ENCODE peak calls at places on chromosome 11, in four cellular contexts. M is H1, P is AG04450, K is cardiac muscle cell. A is an unnamed sample. For H3K9me3, the result is how much of the 10 kb centered on the place peaks cover.

GRCh38 chr11:13051257-13051656 is 42.1 kb downstream of the RASSF10 start:
- DNase-seq in M (no peak), P (no peak), K (no peak), A (no peak)

GRCh38 chr11:44030276-44030932 is 17.4 kb upstream of the ACCSL start:
- DNase-seq in M (no peak), P (no peak), K (peak), A (no peak)

GRCh38 chr11:28303477-28304191 is 195.4 kb downstream of the METTL15 start:
- DNase-seq in M (no peak), P (no peak), K (no peak), A (no peak)

GRCh38 chr11:104678408-104678807 is 219.9 kb downstream of the CASP12 start:
- DNase-seq in M (no peak), P (no peak), K (no peak), A (no peak)

GRCh38 chr11:1085440-1086170 is 10.9 kb downstream of the MUC2 start:
- DNase-seq in M (no peak), P (no peak), K (no peak), A (no peak)

GRCh38 chr11:65616575-65617001 is 1.0 kb downstream of the PCNX3 start:
- DNase-seq in M (no peak), P (no peak), K (no peak), A (no peak)

GRCh38 chr11:69365567-69365966 is 71.6 kb downstream of the MYEOV start:
- DNase-seq in M (no peak), P (no peak), K (no peak), A (no peak)

GRCh38 chr11:96306933-96307747 is 35.9 kb downstream of the MAML2 start:
- DNase-seq in M (no peak), P (peak), K (peak), A (peak)

GRCh38 chr11:46003647-46004046 is 81.2 kb downstream of the LARGE2 start:
- DNase-seq in M (no peak), P (no peak), K (no peak), A (no peak)

GRCh38 chr11:116144387-116144958 is 628.3 kb downstream of the BUD13 start:
- DNase-seq in M (no peak), P (no peak), K (no peak), A (no peak)

GRCh38 chr11:11379661-11380060 is 26.6 kb upstream of the CSNK2A3 start:
- DNase-seq in M (no peak), P (no peak), K (no peak), A (no peak)

GRCh38 chr11:75439495-75440120 is 6.6 kb upstream of the KLHL35 start:
- DNase-seq in M (no peak), P (no peak), K (no peak), A (no peak)

DNA sequence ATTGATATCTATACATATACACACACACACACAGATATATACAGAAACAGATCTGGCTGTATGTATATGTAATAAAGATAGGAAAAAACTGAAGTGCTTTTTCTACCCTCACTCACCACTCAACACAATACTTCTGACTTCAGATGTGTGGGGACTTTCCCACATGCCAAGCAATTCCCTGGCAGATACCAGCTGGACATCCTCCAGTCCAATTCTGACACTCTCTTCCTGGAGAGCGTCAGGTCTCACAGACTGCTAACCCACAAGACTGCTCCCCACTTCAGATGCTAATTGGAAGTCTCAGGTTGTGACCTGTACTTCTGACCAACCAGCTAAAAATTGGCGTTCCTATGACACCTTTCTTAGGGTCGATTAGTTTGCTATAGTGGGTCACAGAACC is 140.6 kb downstream of the ATG16L2 start:
- DNase-seq in M (no peak), P (no peak), K (peak), A (no peak)
- H3K27ac ChIP-seq in M (no peak), P (no peak), K (peak), A (no peak)

GRCh38 chr11:20077973-20078372 is 82.3 kb downstream of the DBX1 start:
- DNase-seq in M (no peak), P (no peak), K (no peak), A (no peak)

GRCh38 chr11:20080032-20080685 is 80.1 kb downstream of the DBX1 start:
- DNase-seq in M (no peak), P (no peak), K (no peak), A (no peak)

GRCh38 chr11:20075627-20076026 is 84.6 kb downstream of the DBX1 start:
- DNase-seq in M (no peak), P (no peak), K (no peak), A (no peak)

GRCh38 chr11:20081336-20081735 is 78.9 kb downstream of the DBX1 start:
- DNase-seq in M (no peak), P (no peak), K (no peak), A (no peak)

GRCh38 chr11:20078846-20079245 is 81.4 kb downstream of the DBX1 start:
- DNase-seq in M (no peak), P (no peak), K (no peak), A (no peak)
- H3K9me3 ChIP-seq in M (under half), P (under half), K (under half), A (under half)

GRCh38 chr11:47361419-47361818 is 8.9 kb upstream of the MYBPC3 start:
- DNase-seq in M (no peak), P (no peak), K (no peak), A (no peak)
- TF ChIP-seq CTCF in M (no peak), P (no peak), K (no peak), A (no peak)

DNA sequence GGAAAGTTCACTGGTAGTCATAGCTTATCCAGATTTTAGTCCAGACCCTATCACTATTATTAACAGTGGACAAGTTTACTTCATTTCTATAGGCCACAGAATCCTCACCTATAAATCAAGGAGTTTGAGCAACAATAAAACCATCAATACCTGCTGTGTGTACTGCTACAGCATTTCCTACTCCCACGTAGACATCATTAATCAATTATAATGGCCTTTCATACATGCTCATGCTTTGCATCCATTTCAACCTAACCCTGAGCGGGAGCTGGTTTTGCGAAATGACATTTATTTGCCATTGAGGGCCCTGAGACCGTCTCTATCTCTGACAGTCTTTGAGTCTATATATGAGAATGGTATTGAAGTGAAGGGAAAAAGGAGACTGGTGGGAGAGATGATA is 312.3 kb downstream of the FAT3 start:
- DNase-seq in M (no peak), P (no peak), K (no peak), A (no peak)
- H3K27ac ChIP-seq in M (no peak), P (no peak), K (no peak), A (no peak)

GRCh38 chr11:113876074-113876797 is 864 bp upstream of the USP28 start:
- DNase-seq in M (no peak), P (no peak), K (no peak), A (no peak)

GRCh38 chr11:113875414-113876073 is at the start of gene USP28:
- DNase-seq in M (peak), P (peak), K (peak), A (peak)

GRCh38 chr11:113874920-113875413 is 405 bp downstream of the USP28 start:
- DNase-seq in M (no peak), P (no peak), K (peak), A (no peak)

GRCh38 chr11:113876798-113877672 is 1.7 kb upstream of the USP28 start:
- DNase-seq in M (no peak), P (no peak), K (no peak), A (no peak)

DNA sequence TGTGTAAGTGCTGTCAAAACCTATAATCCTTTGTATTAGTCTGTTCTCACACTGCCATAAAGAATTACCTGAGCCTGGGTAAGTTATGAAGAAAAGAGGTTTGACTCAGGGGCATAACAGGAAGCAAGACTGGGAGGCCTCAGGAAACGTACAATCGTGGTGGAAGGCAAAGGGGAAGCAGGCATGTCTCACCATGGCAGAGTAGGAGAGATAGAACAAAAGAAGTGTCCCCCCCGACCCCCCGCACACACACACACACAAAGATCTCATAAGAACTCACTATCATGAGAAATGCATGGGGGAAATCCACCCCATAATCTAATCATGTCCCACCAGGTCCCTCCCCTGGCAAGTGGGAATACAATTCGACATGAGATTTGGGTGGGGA is 2.3 kb upstream of the USP28 start:
- DNase-seq in M (no peak), P (no peak), K (no peak), A (no peak)
- H3K9me3 ChIP-seq in M (under half), P (under half), K (under half), A (under half)

GRCh38 chr11:31844351-31844750 is 33.2 kb upstream of the PAX6 start:
- DNase-seq in M (no peak), P (no peak), K (no peak), A (no peak)
- TF ChIP-seq CTCF in M (no peak), P (no peak), K (no peak), A (no peak)

GRCh38 chr11:86941077-86941870 is 13.9 kb downstream of the FZD4 start:
- DNase-seq in M (no peak), P (no peak), K (no peak), A (no peak)
- H3K27ac ChIP-seq in M (no peak), P (no peak), K (peak), A (peak)

GRCh38 chr11:55624531-55624930 is 10.4 kb upstream of the OR4P4 start:
- DNase-seq in M (no peak), P (no peak), K (no peak), A (no peak)
- H3K9me3 ChIP-seq in M (under half), P (under half), K (under half), A (under half)